ENCODE peak calls at places on chromosomes 2 and 18, in seven cellular contexts. One of them, this sample, is unnamed. For H3K36me3, the result is how much of the 10 kb centered on the place peaks cover.

GRCh38 chr2:10947005-10947440 is 35.3 kb downstream of the KCNF1 start:
- DNase-seq in fibroblast of lung: peak
- DNase-seq in psoas muscle: no peak
- DNase-seq in right lobe of liver: no peak
- DNase-seq in kidney epithelial cell: no peak
- DNase-seq in sigmoid colon: no peak
- DNase-seq in prostate gland: no peak
- DNase-seq in this sample: no peak

GRCh38 chr2:177730792-177731191 is 338.2 kb downstream of the AGPS start:
- DNase-seq in prostate gland: no peak
- DNase-seq in sigmoid colon: no peak
- DNase-seq in fibroblast of lung: no peak
- DNase-seq in psoas muscle: no peak
- DNase-seq in kidney epithelial cell: no peak
- DNase-seq in right lobe of liver: no peak
- DNase-seq in this sample: no peak

GRCh38 chr18:63850010-63850409 is 37.5 kb upstream of the SERPINB2 start:
- DNase-seq in right lobe of liver: no peak
- DNase-seq in prostate gland: peak
- DNase-seq in fibroblast of lung: peak
- DNase-seq in kidney epithelial cell: no peak
- DNase-seq in sigmoid colon: no peak
- DNase-seq in psoas muscle: no peak
- DNase-seq in this sample: no peak

GRCh38 chr2:239130041-239130440 is 270.8 kb downstream of the HDAC4 start:
- DNase-seq in psoas muscle: peak
- DNase-seq in kidney epithelial cell: no peak
- DNase-seq in right lobe of liver: peak
- DNase-seq in sigmoid colon: no peak
- DNase-seq in prostate gland: no peak
- DNase-seq in fibroblast of lung: no peak
- DNase-seq in this sample: no peak

GRCh38 chr2:138421971-138422335 is 79.6 kb upstream of the SPOPL start:
- DNase-seq in psoas muscle: no peak
- DNase-seq in kidney epithelial cell: peak
- DNase-seq in right lobe of liver: no peak
- DNase-seq in sigmoid colon: no peak
- DNase-seq in fibroblast of lung: peak
- DNase-seq in prostate gland: no peak
- DNase-seq in this sample: no peak

GRCh38 chr2:29066271-29066860 is 8.0 kb downstream of the PCARE start:
- DNase-seq in kidney epithelial cell: no peak
- DNase-seq in psoas muscle: no peak
- DNase-seq in fibroblast of lung: peak
- DNase-seq in right lobe of liver: no peak
- DNase-seq in prostate gland: no peak
- DNase-seq in sigmoid colon: no peak
- DNase-seq in this sample: no peak

GRCh38 chr2:238495422-238495821 is 68.7 kb downstream of the ASB1 start:
- DNase-seq in right lobe of liver: no peak
- DNase-seq in sigmoid colon: no peak
- DNase-seq in kidney epithelial cell: no peak
- DNase-seq in psoas muscle: peak
- DNase-seq in fibroblast of lung: no peak
- DNase-seq in prostate gland: no peak
- DNase-seq in this sample: no peak

GRCh38 chr18:63158676-63159291 is 160.8 kb downstream of the BCL2 start:
- DNase-seq in prostate gland: no peak
- DNase-seq in right lobe of liver: no peak
- DNase-seq in sigmoid colon: no peak
- DNase-seq in kidney epithelial cell: no peak
- DNase-seq in psoas muscle: no peak
- DNase-seq in fibroblast of lung: no peak
- DNase-seq in this sample: peak

GRCh38 chr2:231615058-231615671 is 22.5 kb downstream of the TEX44 start:
- DNase-seq in sigmoid colon: peak
- DNase-seq in fibroblast of lung: no peak
- DNase-seq in right lobe of liver: peak
- DNase-seq in psoas muscle: no peak
- DNase-seq in kidney epithelial cell: no peak
- DNase-seq in prostate gland: no peak
- DNase-seq in this sample: no peak

GRCh38 chr2:59622599-59623308 is 930.7 kb downstream of the BCL11A start:
- DNase-seq in kidney epithelial cell: no peak
- DNase-seq in fibroblast of lung: no peak
- DNase-seq in prostate gland: no peak
- DNase-seq in psoas muscle: no peak
- DNase-seq in sigmoid colon: no peak
- DNase-seq in right lobe of liver: no peak
- DNase-seq in this sample: no peak

GRCh38 chr2:226578373-226578772 is 221.2 kb downstream of the IRS1 start:
- DNase-seq in psoas muscle: no peak
- DNase-seq in right lobe of liver: no peak
- DNase-seq in sigmoid colon: no peak
- DNase-seq in kidney epithelial cell: no peak
- DNase-seq in fibroblast of lung: no peak
- DNase-seq in prostate gland: no peak
- DNase-seq in this sample: no peak

GRCh38 chr18:38887671-38888020 is 1322.0 kb upstream of the CELF4 start:
- DNase-seq in fibroblast of lung: no peak
- DNase-seq in sigmoid colon: no peak
- DNase-seq in kidney epithelial cell: no peak
- DNase-seq in right lobe of liver: no peak
- DNase-seq in prostate gland: no peak
- DNase-seq in psoas muscle: no peak
- DNase-seq in this sample: no peak

GRCh38 chr2:205543262-205543843 is 138.9 kb upstream of the NRP2 start:
- DNase-seq in fibroblast of lung: no peak
- DNase-seq in right lobe of liver: no peak
- DNase-seq in kidney epithelial cell: no peak
- DNase-seq in sigmoid colon: no peak
- DNase-seq in psoas muscle: no peak
- DNase-seq in prostate gland: no peak
- DNase-seq in this sample: no peak

GRCh38 chr2:154603682-154604081 is 94.8 kb upstream of the KCNJ3 start:
- DNase-seq in right lobe of liver: no peak
- DNase-seq in sigmoid colon: no peak
- DNase-seq in fibroblast of lung: no peak
- DNase-seq in prostate gland: no peak
- DNase-seq in psoas muscle: no peak
- DNase-seq in kidney epithelial cell: no peak
- DNase-seq in this sample: no peak

GRCh38 chr2:135916232-135916631 is 40.0 kb upstream of the MCM6 start:
- DNase-seq in psoas muscle: no peak
- DNase-seq in fibroblast of lung: peak
- DNase-seq in kidney epithelial cell: peak
- DNase-seq in prostate gland: peak
- DNase-seq in sigmoid colon: no peak
- DNase-seq in right lobe of liver: no peak
- DNase-seq in this sample: no peak

GRCh38 chr2:101770672-101771071 is 73.2 kb downstream of the MAP4K4 start:
- DNase-seq in psoas muscle: no peak
- DNase-seq in kidney epithelial cell: no peak
- DNase-seq in sigmoid colon: no peak
- DNase-seq in right lobe of liver: no peak
- DNase-seq in prostate gland: no peak
- DNase-seq in fibroblast of lung: peak
- DNase-seq in this sample: no peak

GRCh38 chr2:241161646-241162281 is 11.5 kb downstream of the PPP1R7 start:
- DNase-seq in sigmoid colon: peak
- DNase-seq in prostate gland: peak
- DNase-seq in psoas muscle: peak
- DNase-seq in kidney epithelial cell: no peak
- DNase-seq in fibroblast of lung: peak
- DNase-seq in right lobe of liver: no peak
- DNase-seq in this sample: no peak

GRCh38 chr2:241160318-241160717 is 10.1 kb downstream of the PPP1R7 start:
- DNase-seq in psoas muscle: no peak
- DNase-seq in right lobe of liver: no peak
- DNase-seq in fibroblast of lung: no peak
- DNase-seq in prostate gland: no peak
- DNase-seq in sigmoid colon: no peak
- DNase-seq in kidney epithelial cell: no peak
- DNase-seq in this sample: no peak

GRCh38 chr2:241168366-241168765 is 18.1 kb downstream of the PPP1R7 start:
- DNase-seq in kidney epithelial cell: no peak
- DNase-seq in fibroblast of lung: no peak
- DNase-seq in prostate gland: no peak
- DNase-seq in sigmoid colon: no peak
- DNase-seq in right lobe of liver: no peak
- DNase-seq in psoas muscle: no peak
- DNase-seq in this sample: no peak

GRCh38 chr2:241159116-241159515 is 8.8 kb downstream of the PPP1R7 start:
- DNase-seq in prostate gland: no peak
- DNase-seq in fibroblast of lung: no peak
- DNase-seq in sigmoid colon: no peak
- DNase-seq in psoas muscle: peak
- DNase-seq in kidney epithelial cell: no peak
- DNase-seq in right lobe of liver: no peak
- DNase-seq in this sample: no peak

DNA sequence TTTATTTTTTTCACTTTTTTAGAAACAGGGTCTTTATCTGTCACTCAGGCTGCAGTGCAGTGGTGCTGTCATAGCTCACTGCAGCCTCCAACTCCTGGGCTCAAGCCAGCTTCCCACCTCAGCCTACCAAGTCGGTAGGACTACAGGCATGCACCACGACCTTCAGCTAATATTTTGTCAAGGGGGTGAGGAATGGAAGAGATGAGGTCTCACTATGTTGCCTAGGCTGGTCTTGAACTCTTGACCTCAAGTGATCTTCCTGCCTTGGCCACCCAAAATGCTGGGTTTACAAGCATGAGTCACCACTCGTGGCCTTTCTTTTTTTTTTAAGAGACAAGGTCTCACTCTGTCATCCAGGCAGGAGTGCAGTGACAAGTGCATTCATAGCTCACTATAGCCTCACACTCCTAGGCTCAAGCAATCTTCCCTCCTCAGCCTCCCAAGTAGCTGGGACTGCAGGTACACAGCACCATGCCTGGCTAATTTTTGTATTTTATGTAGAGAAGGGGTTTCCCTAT is 13.4 kb downstream of the PPP1R7 start:
- DNase-seq in sigmoid colon: no peak
- DNase-seq in psoas muscle: no peak
- DNase-seq in fibroblast of lung: no peak
- DNase-seq in right lobe of liver: no peak
- DNase-seq in prostate gland: no peak
- DNase-seq in kidney epithelial cell: no peak
- DNase-seq in this sample: no peak
- H3K36me3 ChIP-seq in sigmoid colon: half or more
- H3K36me3 ChIP-seq in psoas muscle: under half
- H3K36me3 ChIP-seq in fibroblast of lung: under half
- H3K36me3 ChIP-seq in right lobe of liver: under half
- H3K36me3 ChIP-seq in prostate gland: under half
- H3K36me3 ChIP-seq in kidney epithelial cell: under half
- H3K36me3 ChIP-seq in this sample: under half

GRCh38 chr2:229768235-229768634 is 53.9 kb upstream of the DNER start:
- DNase-seq in sigmoid colon: no peak
- DNase-seq in prostate gland: no peak
- DNase-seq in psoas muscle: no peak
- DNase-seq in fibroblast of lung: no peak
- DNase-seq in right lobe of liver: no peak
- DNase-seq in kidney epithelial cell: no peak
- DNase-seq in this sample: no peak
- H3K36me3 ChIP-seq in sigmoid colon: half or more
- H3K36me3 ChIP-seq in prostate gland: under half
- H3K36me3 ChIP-seq in psoas muscle: under half
- H3K36me3 ChIP-seq in fibroblast of lung: under half
- H3K36me3 ChIP-seq in right lobe of liver: under half
- H3K36me3 ChIP-seq in kidney epithelial cell: under half
- H3K36me3 ChIP-seq in this sample: half or more

GRCh38 chr2:121345101-121345500 is 60.1 kb upstream of the TFCP2L1 start:
- DNase-seq in prostate gland: peak
- DNase-seq in psoas muscle: no peak
- DNase-seq in fibroblast of lung: no peak
- DNase-seq in kidney epithelial cell: no peak
- DNase-seq in sigmoid colon: peak
- DNase-seq in right lobe of liver: no peak
- DNase-seq in this sample: no peak
- H3K36me3 ChIP-seq in prostate gland: under half
- H3K36me3 ChIP-seq in psoas muscle: under half
- H3K36me3 ChIP-seq in fibroblast of lung: under half
- H3K36me3 ChIP-seq in kidney epithelial cell: under half
- H3K36me3 ChIP-seq in sigmoid colon: under half
- H3K36me3 ChIP-seq in right lobe of liver: under half
- H3K36me3 ChIP-seq in this sample: under half

GRCh38 chr2:241239552-241240202 is 51.2 kb downstream of the ANO7 start:
- DNase-seq in kidney epithelial cell: no peak
- DNase-seq in sigmoid colon: no peak
- DNase-seq in right lobe of liver: no peak
- DNase-seq in psoas muscle: no peak
- DNase-seq in fibroblast of lung: no peak
- DNase-seq in prostate gland: no peak
- DNase-seq in this sample: no peak

GRCh38 chr2:241241669-241242068 is 53.2 kb downstream of the ANO7 start:
- DNase-seq in prostate gland: no peak
- DNase-seq in right lobe of liver: no peak
- DNase-seq in kidney epithelial cell: no peak
- DNase-seq in sigmoid colon: no peak
- DNase-seq in psoas muscle: no peak
- DNase-seq in fibroblast of lung: no peak
- DNase-seq in this sample: no peak

GRCh38 chr2:241238693-241239198 is 50.3 kb downstream of the ANO7 start:
- DNase-seq in sigmoid colon: no peak
- DNase-seq in right lobe of liver: no peak
- DNase-seq in prostate gland: no peak
- DNase-seq in fibroblast of lung: no peak
- DNase-seq in psoas muscle: no peak
- DNase-seq in kidney epithelial cell: no peak
- DNase-seq in this sample: no peak

GRCh38 chr2:241242306-241242705 is 53.8 kb downstream of the ANO7 start:
- DNase-seq in prostate gland: no peak
- DNase-seq in psoas muscle: no peak
- DNase-seq in right lobe of liver: no peak
- DNase-seq in kidney epithelial cell: no peak
- DNase-seq in fibroblast of lung: no peak
- DNase-seq in sigmoid colon: no peak
- DNase-seq in this sample: no peak

GRCh38 chr2:241240320-241241004 is 52.0 kb downstream of the ANO7 start:
- DNase-seq in psoas muscle: no peak
- DNase-seq in right lobe of liver: no peak
- DNase-seq in kidney epithelial cell: no peak
- DNase-seq in prostate gland: no peak
- DNase-seq in sigmoid colon: no peak
- DNase-seq in fibroblast of lung: no peak
- DNase-seq in this sample: no peak
- H3K36me3 ChIP-seq in psoas muscle: under half
- H3K36me3 ChIP-seq in right lobe of liver: half or more
- H3K36me3 ChIP-seq in kidney epithelial cell: under half
- H3K36me3 ChIP-seq in prostate gland: half or more
- H3K36me3 ChIP-seq in sigmoid colon: half or more
- H3K36me3 ChIP-seq in fibroblast of lung: half or more
- H3K36me3 ChIP-seq in this sample: half or more